ENCODE peak calls at places on chromosomes 13 and 19, in nine cellular contexts. Y is aorta, Z is psoas muscle, A is ascending aorta, R is heart left ventricle, D is small intestine, C is thoracic aorta, J is brain microvascular endothelial cell, I is tibial artery. G is an unnamed sample.

GRCh38 chr19:46124638-46125115 is at the start of gene IGFL3:
- DNase-seq in C (no peak), A (no peak), Y (no peak), J (peak), D (no peak), I (no peak), Z (no peak), R (no peak), G (no peak)

GRCh38 chr13:69935043-69935442 is 172.6 kb upstream of the ATXN8OS start:
- DNase-seq in A (no peak), C (no peak), Y (no peak), Z (no peak), J (no peak), D (peak), I (no peak), R (no peak), G (no peak)

GRCh38 chr19:35116085-35116801 is 620 bp downstream of the FXYD3 start:
- DNase-seq in Z (no peak), C (no peak), I (no peak), Y (peak), D (peak), J (no peak), A (no peak), R (no peak), G (no peak)

GRCh38 chr13:109715902-109716301 is 70.5 kb downstream of the IRS2 start:
- DNase-seq in A (peak), Y (no peak), R (no peak), J (peak), Z (peak), I (peak), C (no peak), D (no peak), G (peak)

GRCh38 chr13:61029064-61029463 is 386.6 kb downstream of the PCDH20 start:
- DNase-seq in Y (no peak), I (no peak), D (no peak), C (no peak), R (no peak), J (no peak), Z (no peak), A (no peak), G (no peak)

GRCh38 chr13:112711528-112712265 is 21.9 kb downstream of the ATP11A start:
- DNase-seq in Y (peak), J (peak), R (no peak), C (peak), I (peak), A (peak), D (peak), Z (peak), G (peak)

GRCh38 chr13:60286707-60287106 is 110.3 kb upstream of the TDRD3 start:
- DNase-seq in R (no peak), I (no peak), J (no peak), Z (no peak), D (no peak), Y (no peak), C (no peak), A (no peak), G (no peak)

GRCh38 chr13:20188649-20189553 is 3.8 kb downstream of the GJB2 start:
- DNase-seq in C (no peak), J (no peak), Y (peak), D (no peak), Z (no peak), R (no peak), A (no peak), I (no peak), G (no peak)

GRCh38 chr13:100523994-100524393 is 64.6 kb downstream of the GGACT start:
- DNase-seq in D (no peak), C (no peak), A (no peak), I (no peak), Z (no peak), J (no peak), Y (no peak), R (no peak), G (no peak)

GRCh38 chr19:16355293-16356043 is 30.8 kb downstream of the KLF2 start:
- DNase-seq in A (no peak), Y (no peak), I (no peak), J (peak), Z (no peak), R (peak), D (no peak), C (no peak), G (peak)

GRCh38 chr13:50085063-50085462 is 69.8 kb downstream of the KCNRG start:
- DNase-seq in Y (no peak), A (no peak), Z (no peak), J (no peak), C (no peak), D (peak), I (no peak), R (no peak), G (peak)

GRCh38 chr19:4064073-4064550 is 2.6 kb downstream of the ZBTB7A start:
- DNase-seq in D (no peak), C (no peak), J (peak), Z (peak), I (no peak), A (no peak), R (no peak), Y (no peak), G (no peak)

GRCh38 chr13:74132768-74133656 is 1.2 kb downstream of the KLF12 start:
- DNase-seq in I (peak), Y (peak), R (no peak), A (peak), D (peak), J (no peak), C (no peak), Z (peak), G (peak)

GRCh38 chr13:37074703-37075102 is 15.2 kb upstream of the SUPT20H start:
- DNase-seq in Z (no peak), D (peak), J (no peak), C (no peak), A (no peak), Y (no peak), I (no peak), R (no peak), G (peak)

GRCh38 chr19:55382522-55383054 is 1.5 kb downstream of the TMEM238 start:
- DNase-seq in J (no peak), R (no peak), A (no peak), Z (no peak), Y (no peak), C (no peak), D (no peak), I (no peak), G (no peak)

GRCh38 chr13:20465218-20465879 is 60.3 kb downstream of the CRYL1 start:
- DNase-seq in I (no peak), J (no peak), R (no peak), C (no peak), D (peak), Y (no peak), Z (no peak), A (no peak), G (no peak)

GRCh38 chr19:14432817-14433453 is at the start of gene PKN1:
- DNase-seq in A (no peak), J (no peak), R (peak), C (no peak), I (no peak), Y (no peak), Z (peak), D (no peak), G (peak)

GRCh38 chr13:43298799-43299198 is 275.4 kb downstream of the DNAJC15 start:
- DNase-seq in D (no peak), C (no peak), R (no peak), I (no peak), A (no peak), Y (no peak), J (no peak), Z (no peak), G (no peak)

GRCh38 chr13:83691966-83692365 is 190.3 kb downstream of the SLITRK1 start:
- DNase-seq in I (no peak), Z (no peak), D (no peak), J (no peak), A (no peak), Y (no peak), C (no peak), R (no peak), G (no peak)

GRCh38 chr19:17968376-17968775 is 1.5 kb downstream of the KCNN1 start:
- DNase-seq in A (no peak), C (no peak), J (no peak), D (no peak), I (no peak), Z (no peak), Y (no peak), R (no peak), G (no peak)

GRCh38 chr19:17966497-17967257 is at the start of gene KCNN1:
- DNase-seq in J (no peak), I (no peak), C (no peak), R (no peak), D (no peak), A (no peak), Z (no peak), Y (no peak), G (no peak)

GRCh38 chr19:17969096-17969792 is 2.3 kb downstream of the KCNN1 start:
- DNase-seq in A (no peak), I (no peak), Z (no peak), D (no peak), Y (no peak), J (no peak), C (no peak), R (no peak), G (no peak)

GRCh38 chr19:17966115-17966455 is 822 bp upstream of the KCNN1 start:
- DNase-seq in D (no peak), J (no peak), C (no peak), A (no peak), Z (no peak), R (no peak), I (no peak), Y (no peak), G (no peak)

DNA sequence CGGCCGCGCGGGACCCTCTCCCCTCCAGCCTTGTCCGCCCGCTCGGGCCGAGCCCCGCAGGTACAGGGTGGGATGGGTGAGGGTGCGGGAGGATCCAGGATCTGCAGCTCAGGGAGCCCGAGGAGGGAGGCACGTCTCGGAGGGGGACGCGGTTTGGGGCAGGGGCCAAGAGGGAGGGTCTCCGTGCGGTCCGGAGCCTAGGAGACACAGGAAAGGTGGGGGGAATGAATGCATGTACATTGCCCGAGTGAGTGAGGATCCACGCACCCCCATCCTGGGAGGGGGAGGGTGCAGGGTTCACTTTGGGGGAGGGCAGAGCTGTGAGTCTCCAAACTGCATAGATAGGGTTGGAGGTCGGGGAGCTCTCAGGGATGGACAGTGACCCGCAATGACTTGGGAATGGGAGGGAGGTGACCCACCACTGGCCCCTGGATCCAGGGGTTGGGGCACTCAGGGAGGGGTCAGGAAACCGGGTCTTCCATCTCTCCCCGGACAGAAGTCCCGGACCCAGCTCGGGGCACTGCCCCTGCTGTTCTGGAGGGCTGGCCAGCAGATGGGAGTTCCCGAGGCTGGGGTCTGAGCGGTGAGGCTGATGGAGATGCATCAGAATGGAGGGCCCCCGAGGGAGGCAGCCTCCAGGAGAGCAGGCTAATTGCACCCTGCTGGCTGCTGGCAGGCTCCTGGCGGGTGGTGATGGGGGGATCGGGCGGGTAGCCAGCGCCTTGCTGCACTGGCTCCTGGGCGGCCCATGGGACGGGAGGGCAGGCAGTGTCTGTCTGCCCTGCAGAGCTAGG is 548 bp downstream of the KCNN1 start:
- DNase-seq in C (no peak), Y (no peak), A (no peak), I (no peak), J (no peak), D (no peak), R (no peak), Z (no peak), G (no peak)
- H3K4me3 ChIP-seq in C (no peak), Y (no peak), A (no peak), I (no peak), J (no peak), D (no peak), R (no peak), Z (peak), G (no peak)

GRCh38 chr19:2700660-2701360 is 1.7 kb downstream of the GNG7 start:
- DNase-seq in Z (no peak), Y (no peak), A (no peak), R (no peak), D (no peak), J (no peak), C (no peak), I (no peak), G (no peak)

GRCh38 chr19:2702170-2703076 is at the start of gene GNG7:
- DNase-seq in A (peak), R (peak), Y (peak), I (peak), J (peak), C (peak), D (peak), Z (peak), G (peak)

GRCh38 chr19:2701361-2702169 is 929 bp downstream of the GNG7 start:
- DNase-seq in Z (no peak), R (no peak), I (no peak), J (no peak), C (no peak), D (no peak), Y (no peak), A (no peak), G (no peak)

GRCh38 chr19:2703691-2704216 is 1.3 kb upstream of the GNG7 start:
- DNase-seq in I (no peak), J (no peak), D (no peak), Y (no peak), R (no peak), A (no peak), Z (no peak), C (no peak), G (no peak)

GRCh38 chr19:2703077-2703437 is 563 bp upstream of the GNG7 start:
- DNase-seq in A (no peak), Z (no peak), D (no peak), Y (no peak), J (no peak), I (no peak), R (no peak), C (no peak), G (no peak)
- H3K4me3 ChIP-seq in A (no peak), Z (peak), D (no peak), Y (peak), J (no peak), I (peak), R (peak), C (peak), G (peak)

GRCh38 chr19:5231857-5232503 is 108.6 kb downstream of the PTPRS start:
- DNase-seq in D (no peak), Y (no peak), Z (no peak), I (no peak), R (no peak), C (no peak), J (no peak), A (no peak), G (no peak)

GRCh38 chr19:5228490-5228889 is 112.1 kb downstream of the PTPRS start:
- DNase-seq in Z (no peak), A (no peak), C (no peak), J (no peak), Y (no peak), D (no peak), I (no peak), R (no peak), G (no peak)

GRCh38 chr19:5229778-5230165 is 110.8 kb downstream of the PTPRS start:
- DNase-seq in I (no peak), C (no peak), D (no peak), Y (no peak), J (no peak), Z (no peak), R (no peak), A (no peak), G (no peak)

GRCh38 chr19:5230730-5231555 is 109.7 kb downstream of the PTPRS start:
- DNase-seq in I (no peak), Z (no peak), A (no peak), Y (no peak), R (no peak), C (no peak), D (no peak), J (no peak), G (no peak)

GRCh38 chr19:5228932-5229777 is 111.5 kb downstream of the PTPRS start:
- DNase-seq in Y (no peak), A (no peak), D (no peak), Z (no peak), R (no peak), I (no peak), J (no peak), C (no peak), G (no peak)
- H3K4me3 ChIP-seq in Y (no peak), A (no peak), D (no peak), Z (peak), R (no peak), I (no peak), J (no peak), C (no peak), G (no peak)

GRCh38 chr13:27461940-27462584 is 11.7 kb upstream of the MTIF3 start:
- DNase-seq in I (no peak), R (no peak), A (no peak), Y (no peak), C (no peak), J (no peak), Z (no peak), D (no peak), G (peak)
- H3K4me3 ChIP-seq in I (no peak), R (no peak), A (no peak), Y (no peak), C (no peak), J (no peak), Z (no peak), D (no peak), G (no peak)